ENCODE peak calls at places on chromosomes 2 and 18, in five cellular contexts. B is endothelial cell of umbilical vein, J is heart left ventricle, M is Peyer's patch, O is uterus. S is an unnamed sample.

GRCh38 chr2:217597140-217597539 is 405.7 kb downstream of the TNS1 start:
- DNase-seq in O (no peak), J (no peak), B (no peak), M (no peak), S (no peak)

GRCh38 chr2:190181066-190181681 is 118.6 kb upstream of the MSTN start:
- DNase-seq in M (no peak), J (no peak), O (no peak), B (no peak), S (no peak)

GRCh38 chr18:56987236-56987635 is 159.7 kb upstream of the BOD1L2 start:
- DNase-seq in O (no peak), B (no peak), M (no peak), J (no peak), S (no peak)

GRCh38 chr2:44758591-44758990 is 182.9 kb upstream of the SIX3 start:
- DNase-seq in M (no peak), B (no peak), O (no peak), J (no peak), S (no peak)

GRCh38 chr2:144546933-144547332 is 27.0 kb upstream of the ZEB2 start:
- DNase-seq in O (no peak), B (peak), M (no peak), J (no peak), S (no peak)

GRCh38 chr2:162750033-162750432 is 88.5 kb downstream of the KCNH7 start:
- DNase-seq in B (no peak), O (no peak), M (no peak), J (no peak), S (no peak)

GRCh38 chr18:46343940-46344372 is 239.8 kb downstream of the HAUS1 start:
- DNase-seq in B (no peak), O (peak), M (peak), J (peak), S (no peak)

GRCh38 chr2:51613-52012 is 5.3 kb upstream of the FAM110C start:
- DNase-seq in B (no peak), M (no peak), J (no peak), O (no peak), S (no peak)

GRCh38 chr2:15896859-15897258 is 43.5 kb upstream of the MYCN start:
- DNase-seq in O (no peak), B (no peak), J (no peak), M (no peak), S (no peak)

GRCh38 chr2:16062471-16063250 is 122.3 kb downstream of the MYCN start:
- DNase-seq in B (no peak), M (no peak), O (no peak), J (no peak), S (no peak)

GRCh38 chr2:127573771-127574170 is 38.3 kb downstream of the MYO7B start:
- DNase-seq in O (no peak), B (no peak), J (no peak), M (no peak), S (no peak)

GRCh38 chr2:97728091-97728596 is 14.8 kb downstream of the ZAP70 start:
- DNase-seq in B (no peak), J (peak), O (no peak), M (peak), S (no peak)

GRCh38 chr2:69213201-69213600 is 173.8 kb downstream of the GFPT1 start:
- DNase-seq in B (no peak), J (no peak), M (no peak), O (no peak), S (no peak)

GRCh38 chr2:102367331-102367971 is 11.9 kb downstream of the IL18R1 start:
- DNase-seq in O (no peak), M (no peak), B (no peak), J (no peak), S (no peak)

GRCh38 chr2:8452979-8453903 is 228.6 kb upstream of the ID2 start:
- DNase-seq in J (no peak), M (no peak), B (no peak), O (no peak), S (no peak)

GRCh38 chr2:128986867-128987268 is 668.2 kb upstream of the HS6ST1 start:
- DNase-seq in J (no peak), B (no peak), O (no peak), M (no peak), S (no peak)

GRCh38 chr2:187364696-187365095 is 83.4 kb downstream of the CALCRL start:
- DNase-seq in M (no peak), J (no peak), B (no peak), O (no peak), S (no peak)

GRCh38 chr2:21181957-21182356 is 58.2 kb downstream of the TDRD15 start:
- DNase-seq in O (no peak), J (no peak), B (no peak), M (no peak), S (no peak)

GRCh38 chr2:102792538-102793208 is 30.8 kb downstream of the TMEM182 start:
- DNase-seq in B (no peak), M (no peak), J (no peak), O (no peak), S (no peak)

GRCh38 chr18:24937624-24938285 is 414.2 kb downstream of the ZNF521 start:
- DNase-seq in O (peak), J (no peak), B (no peak), M (no peak), S (no peak)
- TF ChIP-seq POLR2A in O (no peak), J (no peak), B (no peak), M (no peak), S (no peak)

GRCh38 chr2:158098171-158098570 is 3.5 kb upstream of the UPP2 start:
- DNase-seq in J (no peak), O (no peak), M (no peak), B (no peak), S (no peak)
- H3K4me3 ChIP-seq in J (no peak), O (no peak), M (no peak), B (no peak), S (no peak)

GRCh38 chr2:119223521-119224390 is at the start of gene STEAP3:
- DNase-seq in M (peak), B (peak), O (peak), J (peak), S (no peak)
- TF ChIP-seq POLR2A in M (peak), B (peak), O (no peak), J (peak), S (no peak)

GRCh38 chr2:113114224-113114945 is 13.0 kb upstream of the IL1RN start:
- DNase-seq in B (no peak), J (no peak), O (no peak), M (no peak), S (no peak)

GRCh38 chr2:113114996-113115395 is 12.4 kb upstream of the IL1RN start:
- DNase-seq in M (no peak), B (no peak), O (no peak), J (no peak), S (no peak)

GRCh38 chr2:113118263-113118657 is 9.1 kb upstream of the IL1RN start:
- DNase-seq in M (no peak), J (no peak), O (no peak), B (no peak), S (no peak)

GRCh38 chr2:113117594-113118262 is 9.7 kb upstream of the IL1RN start:
- DNase-seq in M (peak), J (no peak), O (no peak), B (no peak), S (peak)

DNA sequence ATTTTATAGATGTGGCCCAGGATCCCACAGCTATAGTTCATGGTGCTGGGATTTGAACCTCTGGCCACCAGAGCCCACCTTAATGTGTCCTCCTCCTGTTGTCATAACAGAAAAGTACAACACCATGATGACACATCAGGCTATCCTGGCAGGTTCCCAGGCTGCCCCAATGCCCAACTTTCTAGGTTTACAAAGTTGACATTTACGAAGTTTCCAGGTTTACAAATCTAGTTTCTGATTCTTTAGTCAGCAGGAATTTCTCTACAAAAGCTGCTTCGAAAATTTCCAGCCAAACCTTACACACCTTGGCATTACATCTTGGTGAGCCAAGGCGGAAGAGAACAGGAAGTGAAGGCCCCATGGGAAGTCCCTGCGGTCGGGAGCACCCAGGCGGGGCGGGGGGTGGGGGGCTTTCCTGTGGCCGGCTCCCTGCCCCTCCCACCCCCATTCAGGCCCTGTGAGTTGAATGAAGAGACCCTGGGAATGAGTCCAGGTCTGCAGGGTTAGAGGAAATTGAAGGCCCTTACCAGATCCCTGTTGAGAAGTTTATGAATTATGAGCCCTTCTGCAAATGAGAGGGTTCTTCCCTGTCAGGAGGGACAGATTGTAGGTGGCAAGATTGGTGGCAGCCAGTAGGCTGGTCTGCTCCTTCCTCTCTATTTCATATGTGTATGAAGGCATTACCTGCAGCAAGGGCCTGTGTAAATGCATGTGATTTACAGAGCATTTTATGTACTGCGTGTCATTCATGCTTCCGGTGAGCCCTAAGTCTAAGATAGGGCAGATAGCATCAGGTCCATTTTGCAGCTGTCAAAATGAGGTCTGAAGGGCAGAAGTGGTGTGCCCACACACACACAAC is 11.1 kb upstream of the IL1RN start:
- DNase-seq in J (no peak), M (no peak), B (no peak), O (no peak), S (no peak)
- H3K4me3 ChIP-seq in J (no peak), M (no peak), B (no peak), O (no peak), S (no peak)

GRCh38 chr2:105490956-105491355 is 92.1 kb upstream of the FHL2 start:
- DNase-seq in O (no peak), B (no peak), J (no peak), M (no peak), S (no peak)

GRCh38 chr2:105487142-105488069 is 88.6 kb upstream of the FHL2 start:
- DNase-seq in M (no peak), O (no peak), B (no peak), J (peak), S (no peak)

GRCh38 chr2:105490204-105490603 is 91.4 kb upstream of the FHL2 start:
- DNase-seq in M (no peak), O (no peak), B (no peak), J (peak), S (no peak)

GRCh38 chr2:105488198-105488757 is 89.4 kb upstream of the FHL2 start:
- DNase-seq in B (no peak), O (no peak), M (no peak), J (peak), S (no peak)

DNA sequence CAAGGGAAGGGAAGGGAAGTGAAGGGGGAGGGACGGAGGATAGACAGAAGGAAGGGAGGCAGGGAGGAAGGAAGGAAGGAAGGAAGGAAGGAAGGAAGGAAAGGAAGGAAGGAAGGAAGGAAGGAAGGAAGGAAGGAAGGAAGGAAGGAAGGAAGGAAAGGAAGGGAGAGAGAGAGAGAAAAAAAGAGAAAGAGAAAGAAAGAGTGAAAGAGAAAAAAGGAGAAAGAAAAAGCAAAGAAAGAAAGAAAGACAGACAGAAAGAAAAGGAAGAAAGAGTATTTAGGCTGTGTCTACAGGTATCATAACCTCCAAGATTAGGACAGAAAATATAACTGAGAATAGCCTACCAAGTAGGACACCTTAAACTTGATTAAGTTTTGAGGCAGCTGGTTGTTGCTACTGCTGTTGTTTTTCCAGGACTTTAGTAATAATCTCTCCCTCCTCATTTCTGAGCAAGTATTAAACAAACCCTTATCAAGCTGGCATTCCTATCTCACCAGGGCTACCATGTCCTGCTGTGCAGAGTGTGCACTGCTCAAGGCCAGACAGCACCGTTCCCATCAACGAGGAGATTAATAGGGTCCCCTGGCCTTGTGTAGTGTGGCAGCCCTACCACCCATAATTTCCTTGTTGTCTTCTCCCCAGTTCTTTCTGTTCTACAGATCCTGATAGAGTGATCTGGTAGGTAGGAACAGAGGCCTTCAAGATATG is 90.5 kb upstream of the FHL2 start:
- DNase-seq in J (no peak), B (no peak), M (no peak), O (no peak), S (no peak)
- TF ChIP-seq POLR2A in J (no peak), B (no peak), M (no peak), O (no peak), S (no peak)

GRCh38 chr2:71337776-71338175 is 6.2 kb downstream of the ZNF638 start:
- DNase-seq in J (no peak), O (no peak), B (no peak), M (no peak), S (no peak)

GRCh38 chr2:71336384-71336783 is 4.8 kb downstream of the ZNF638 start:
- DNase-seq in M (no peak), J (no peak), B (no peak), O (no peak), S (no peak)

GRCh38 chr2:71333619-71334018 is 2.0 kb downstream of the ZNF638 start:
- DNase-seq in O (no peak), M (no peak), B (peak), J (no peak), S (no peak)

GRCh38 chr2:71339685-71340084 is 8.1 kb downstream of the ZNF638 start:
- DNase-seq in O (no peak), J (no peak), M (no peak), B (no peak), S (no peak)

DNA sequence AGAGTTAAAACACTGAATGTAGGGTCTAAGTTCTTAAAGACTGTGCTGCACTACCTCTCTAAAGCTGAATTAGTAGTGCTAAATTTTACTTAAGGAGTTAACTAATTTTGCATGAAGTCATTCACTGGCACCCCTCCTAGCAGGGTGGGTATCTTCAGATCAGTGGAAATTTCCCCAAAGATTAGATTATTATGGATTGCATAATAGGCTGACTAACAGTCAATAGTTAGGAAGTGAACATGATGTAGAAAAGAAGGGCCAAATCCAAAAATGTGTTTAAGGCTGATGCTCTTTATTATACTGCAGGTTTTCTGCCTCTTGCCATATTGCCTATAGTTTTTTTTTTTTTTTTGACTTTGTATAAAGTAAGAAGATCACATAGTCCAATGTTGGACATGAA is 5.2 kb downstream of the ZNF638 start:
- DNase-seq in J (no peak), M (no peak), B (peak), O (peak), S (no peak)
- H3K4me3 ChIP-seq in J (no peak), M (no peak), B (no peak), O (no peak), S (peak)

DNA sequence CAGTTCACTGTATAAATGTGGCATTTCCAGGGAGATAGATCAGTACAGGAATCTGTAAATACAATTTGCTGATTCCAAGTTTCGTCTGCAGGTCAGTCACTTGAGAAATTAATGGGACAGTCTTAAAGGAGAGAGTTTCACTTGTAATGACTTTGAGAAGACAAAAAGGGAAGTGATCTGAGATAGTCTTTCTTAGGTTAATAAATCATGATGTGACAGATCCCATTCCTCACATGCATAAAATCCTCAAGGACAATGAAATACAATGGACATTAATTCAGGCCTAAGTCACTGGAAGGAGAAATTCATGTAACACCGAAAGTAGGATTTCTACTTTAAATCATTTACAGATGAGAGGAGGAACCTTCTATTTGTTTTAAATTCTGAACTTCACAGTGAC is 134.0 kb upstream of the LMAN1 start:
- DNase-seq in M (no peak), O (no peak), J (no peak), B (no peak), S (no peak)
- TF ChIP-seq POLR2A in M (no peak), O (no peak), J (no peak), B (no peak), S (no peak)

GRCh38 chr2:3595409-3595808 is 497 bp downstream of the COLEC11 start:
- DNase-seq in B (no peak), M (no peak), J (no peak), O (no peak), S (no peak)
- H3K4me3 ChIP-seq in B (no peak), M (no peak), J (peak), O (no peak), S (no peak)

S was measured in breast epithelium.